ENCODE peak calls at places on chromosomes 4 and X, in four cellular contexts. I is GM12878, S is WTC11, K is K562. E is an unnamed sample.

GRCh38 chr4:77174426-77174825 is 17.4 kb downstream of the CCNG2 start:
- DNase-seq in I (no peak), S (no peak), K (no peak), E (no peak)

GRCh38 chrX:38561951-38562719 is 793 bp downstream of the TSPAN7 start:
- DNase-seq in I (no peak), S (peak), K (no peak), E (peak)

GRCh38 chr4:10118355-10119004 is 1.9 kb upstream of the WDR1 start:
- DNase-seq in I (peak), S (no peak), K (peak), E (no peak)

GRCh38 chrX:7889138-7889537 is 38.1 kb downstream of the PNPLA4 start:
- DNase-seq in I (no peak), S (no peak), K (no peak), E (no peak)

GRCh38 chr4:181646864-181647263 is 596.3 kb upstream of the TENM3 start:
- DNase-seq in I (no peak), S (no peak), K (no peak), E (no peak)

GRCh38 chr4:100836929-100837328 is 319.1 kb upstream of the EMCN start:
- DNase-seq in I (no peak), S (no peak), K (no peak), E (no peak)

GRCh38 chr4:123659759-123660158 is 263.2 kb downstream of the SPRY1 start:
- DNase-seq in I (no peak), S (no peak), K (no peak), E (peak)

GRCh38 chr4:71550220-71551190 is 211.7 kb downstream of the SLC4A4 start:
- DNase-seq in I (no peak), S (peak), K (no peak), E (no peak)

GRCh38 chr4:122588453-122589238 is 32.2 kb downstream of the IL21 start:
- DNase-seq in I (no peak), S (no peak), K (no peak), E (no peak)

GRCh38 chr4:38313999-38314561 is 349.9 kb upstream of the KLF3 start:
- DNase-seq in I (no peak), S (no peak), K (peak), E (no peak)

GRCh38 chrX:850471-850916 is 219.9 kb downstream of the SHOX start:
- DNase-seq in I (no peak), S (peak), K (no peak), E (peak)

GRCh38 chrX:108312938-108313337 is 125.3 kb downstream of the COL4A6 start:
- DNase-seq in I (no peak), S (peak), K (no peak), E (no peak)

GRCh38 chr4:8329560-8329858 is 60.0 kb downstream of the HTRA3 start:
- DNase-seq in I (no peak), S (no peak), K (no peak), E (no peak)

GRCh38 chrX:76434103-76434741 is 6.7 kb downstream of the MAGEE1 start:
- DNase-seq in I (no peak), S (no peak), K (no peak), E (no peak)

GRCh38 chr4:108834787-108835384 is 72.0 kb upstream of the ETNPPL start:
- DNase-seq in I (no peak), S (no peak), K (peak), E (peak)

DNA sequence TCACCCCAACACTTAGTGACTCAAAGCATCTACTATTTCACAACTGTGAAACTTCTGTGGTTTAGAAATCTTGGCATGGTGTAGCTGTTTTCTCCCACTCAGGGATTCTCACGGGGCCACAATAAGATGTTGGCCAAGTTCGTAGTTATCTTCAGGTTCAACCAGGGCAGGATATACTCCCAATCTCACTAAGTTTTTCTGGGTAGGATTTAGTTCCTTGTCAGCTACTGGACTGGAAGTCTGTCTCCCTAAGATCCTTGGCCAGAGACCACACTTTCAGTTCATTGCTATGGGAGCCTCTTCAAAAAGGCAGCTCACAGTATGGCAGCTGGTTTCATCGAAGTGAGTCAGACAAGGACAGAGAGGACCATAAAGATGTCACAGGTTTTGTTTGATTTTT is 111.7 kb upstream of the PDHA2 start:
- DNase-seq in I (no peak), S (no peak), K (no peak), E (no peak)
- TF ChIP-seq TCF7 in I (no peak), S (no peak), K (no peak), E (no peak)

GRCh38 chr4:83613994-83614393 is 78.1 kb downstream of the GPAT3 start:
- DNase-seq in I (no peak), S (no peak), K (no peak), E (no peak)

GRCh38 chr4:83616252-83616651 is 80.3 kb downstream of the GPAT3 start:
- DNase-seq in I (no peak), S (no peak), K (no peak), E (no peak)

GRCh38 chr4:83618991-83619390 is 83.1 kb downstream of the GPAT3 start:
- DNase-seq in I (no peak), S (no peak), K (peak), E (no peak)

GRCh38 chr4:83617371-83618021 is 81.6 kb downstream of the GPAT3 start:
- DNase-seq in I (no peak), S (no peak), K (no peak), E (no peak)

GRCh38 chr4:83618431-83618830 is 82.5 kb downstream of the GPAT3 start:
- DNase-seq in I (no peak), S (no peak), K (peak), E (peak)
- TF ChIP-seq TCF7 in I (no peak), S (no peak), K (no peak), E (peak)

GRCh38 chrX:72129661-72130060 is 2.1 kb downstream of the RTL5 start:
- DNase-seq in I (no peak), S (no peak), K (no peak), E (no peak)

GRCh38 chrX:72131317-72132294 is at the start of gene RTL5:
- DNase-seq in I (no peak), S (peak), K (peak), E (peak)

GRCh38 chrX:72130156-72130761 is 1.5 kb downstream of the RTL5 start:
- DNase-seq in I (no peak), S (no peak), K (no peak), E (no peak)

GRCh38 chrX:72132456-72132855 is 741 bp upstream of the RTL5 start:
- DNase-seq in I (no peak), S (no peak), K (no peak), E (no peak)

GRCh38 chrX:72130762-72131231 is 918 bp downstream of the RTL5 start:
- DNase-seq in I (no peak), S (peak), K (no peak), E (no peak)
- TF ChIP-seq TCF7 in I (no peak), S (no peak), K (no peak), E (no peak)

DNA sequence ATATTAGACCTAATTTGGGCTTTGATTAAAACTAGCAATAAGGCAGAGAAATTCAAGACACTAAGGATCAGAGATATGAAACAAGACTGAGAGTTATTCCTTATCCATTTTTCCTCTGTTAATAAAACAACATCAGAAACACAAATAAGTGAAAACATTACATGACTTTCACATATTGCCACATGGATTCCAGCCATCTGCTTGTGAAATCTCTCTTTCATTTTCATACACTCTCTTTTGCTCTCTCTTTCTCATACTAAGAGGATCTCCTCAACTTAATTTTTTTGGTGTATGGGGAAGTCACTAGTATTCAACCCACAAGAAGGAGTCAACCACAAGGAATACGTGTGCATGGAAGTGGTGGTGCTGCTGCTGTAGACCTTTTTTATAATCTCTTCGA is 183.0 kb downstream of the LDB2 start:
- DNase-seq in I (no peak), S (no peak), K (no peak), E (no peak)
- TF ChIP-seq TCF7 in I (no peak), S (no peak), K (no peak), E (no peak)

GRCh38 chr4:2806392-2807355 is 13.8 kb downstream of the SH3BP2 start:
- DNase-seq in I (no peak), S (no peak), K (no peak), E (no peak)
- TF ChIP-seq TCF7 in I (no peak), S (no peak), K (no peak), E (no peak)

DNA sequence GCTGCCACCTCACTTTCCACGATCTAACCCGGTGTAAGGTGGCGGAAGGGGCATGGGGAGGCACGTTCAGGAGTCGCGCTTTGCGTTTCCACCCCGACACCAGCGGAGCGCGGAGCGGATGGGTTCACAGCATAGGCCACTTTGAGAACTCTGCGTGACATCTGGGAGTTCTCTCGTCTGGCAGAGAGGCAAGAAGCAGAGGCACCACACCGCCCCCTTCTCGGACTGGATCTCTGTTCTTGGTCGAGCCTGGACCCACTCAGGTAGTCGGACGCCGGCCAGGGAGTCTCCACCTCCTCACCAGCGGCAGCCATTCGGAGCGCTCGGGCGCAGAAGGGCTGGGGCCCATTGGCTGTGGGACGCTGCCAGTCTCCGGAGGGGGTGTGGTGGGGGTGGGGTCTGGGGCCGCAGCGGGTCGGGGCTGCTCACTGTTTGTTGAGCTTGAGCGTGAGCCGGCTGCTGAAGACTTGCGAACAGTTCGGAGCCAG is at the start of gene DACH2:
- DNase-seq in I (no peak), S (peak), K (peak), E (peak)
- TF ChIP-seq TCF7 in I (no peak), S (no peak), K (no peak), E (no peak)

GRCh38 chr4:151331276-151332042 is 6.1 kb upstream of the SH3D19 start:
- DNase-seq in I (no peak), S (no peak), K (no peak), E (peak)
- TF ChIP-seq TCF7 in I (no peak), S (no peak), K (no peak), E (no peak)

GRCh38 chr4:176583278-176583677 is 209.4 kb downstream of the VEGFC start:
- DNase-seq in I (no peak), S (no peak), K (no peak), E (no peak)

GRCh38 chr4:176588436-176588835 is 204.3 kb downstream of the VEGFC start:
- DNase-seq in I (no peak), S (no peak), K (no peak), E (no peak)

GRCh38 chr4:176579233-176579632 is 213.5 kb downstream of the VEGFC start:
- DNase-seq in I (no peak), S (no peak), K (no peak), E (no peak)

GRCh38 chr4:176587920-176588319 is 204.8 kb downstream of the VEGFC start:
- DNase-seq in I (no peak), S (no peak), K (no peak), E (no peak)

GRCh38 chr4:176584031-176584430 is 208.7 kb downstream of the VEGFC start:
- DNase-seq in I (no peak), S (no peak), K (no peak), E (no peak)
- TF ChIP-seq TCF7 in I (no peak), S (no peak), K (no peak), E (no peak)